ENCODE peak calls at places on chromosomes 13 and 19, in eight cellular contexts. C, Q, J, Z, V, N, S and B are unnamed samples.

GRCh38 chr13:114004416-114005205 is 30.7 kb upstream of the C13orf46 start:
- ATAC-seq in Z (no peak), N (no peak), S (no peak), C (peak), J (no peak), Q (no peak), V (peak), B (no peak)

GRCh38 chr19:45117666-45118065 is 24.7 kb downstream of the PPP1R37 start:
- ATAC-seq in Z (no peak), V (no peak), J (no peak), Q (peak), S (peak), N (peak), C (no peak), B (no peak)

GRCh38 chr19:45071969-45072790 is 4.1 kb downstream of the ZNF296 start:
- ATAC-seq in V (no peak), S (no peak), Q (no peak), Z (no peak), C (no peak), N (no peak), J (no peak), B (no peak)

GRCh38 chr19:10852941-10853340 is 4.7 kb downstream of the C19orf38 start:
- ATAC-seq in J (no peak), Z (no peak), Q (no peak), C (no peak), V (no peak), N (no peak), S (no peak), B (no peak)

GRCh38 chr13:25738797-25739196 is 313.0 kb downstream of the SHISA2 start:
- ATAC-seq in V (no peak), Q (no peak), N (no peak), J (no peak), Z (no peak), C (no peak), S (no peak), B (no peak)

GRCh38 chr13:37102896-37103295 is 2.6 kb downstream of the CSNK1A1L start:
- ATAC-seq in Q (no peak), C (no peak), S (no peak), J (no peak), Z (no peak), N (no peak), V (no peak), B (no peak)

GRCh38 chr19:751501-752341 is 809 bp downstream of the MISP start:
- ATAC-seq in Q (no peak), C (no peak), Z (peak), V (peak), J (peak), S (no peak), N (no peak), B (no peak)

GRCh38 chr13:59651479-59651878 is 512.2 kb downstream of the DIAPH3 start:
- ATAC-seq in N (no peak), S (no peak), Q (no peak), C (no peak), V (no peak), J (no peak), Z (no peak), B (peak)